ENCODE peak calls at places on chromosome 4, in nine cellular contexts. B, O, G, Y, C, E, Z, D and X are unnamed samples.

GRCh38 chr4:83043801-83044407 is 8.9 kb downstream of the COPS4 start:
- DNase-seq in C (no peak), E (no peak), Y (no peak), O (no peak), D (no peak), Z (no peak), B (no peak), G (no peak), X (no peak)

GRCh38 chr4:37666625-37667071 is 19.5 kb downstream of the RELL1 start:
- DNase-seq in Z (no peak), B (no peak), D (no peak), G (peak; percentile 55), C (peak; percentile 50), Y (no peak), O (peak; percentile 99), E (no peak), X (peak; percentile 58)

GRCh38 chr4:20126906-20127305 is 124.8 kb upstream of the SLIT2 start:
- DNase-seq in E (no peak), C (no peak), B (no peak), Z (no peak), D (no peak), O (peak; percentile 16), Y (no peak), G (no peak), X (no peak)

GRCh38 chr4:78336093-78336943 is 215.3 kb upstream of the ANXA3 start:
- DNase-seq in O (peak; percentile 32), Y (no peak), B (no peak), G (peak; percentile 12), E (no peak), C (no peak), Z (no peak), D (no peak), X (peak; percentile 25)

GRCh38 chr4:27861802-27862201 is 1001.2 kb downstream of the STIM2 start:
- DNase-seq in G (no peak), B (no peak), D (no peak), O (no peak), C (no peak), Z (no peak), Y (no peak), E (no peak), X (no peak)

GRCh38 chr4:159197885-159198269 is 95.0 kb downstream of the RAPGEF2 start:
- DNase-seq in Z (no peak), D (no peak), B (no peak), E (no peak), G (no peak), O (no peak), C (no peak), Y (no peak), X (no peak)

GRCh38 chr4:76744253-76744921 is 153.6 kb downstream of the SOWAHB start:
- DNase-seq in Z (no peak), G (peak; percentile 8), C (no peak), B (no peak), O (peak; percentile 45), Y (no peak), E (no peak), D (no peak), X (no peak)

GRCh38 chr4:65089666-65090065 is 580.6 kb downstream of the EPHA5 start:
- DNase-seq in D (no peak), O (no peak), C (no peak), Y (no peak), Z (no peak), E (no peak), B (no peak), G (no peak), X (no peak)

GRCh38 chr4:754221-755120 is 48.8 kb downstream of the PCGF3 start:
- DNase-seq in C (no peak), E (no peak), G (no peak), Z (no peak), O (no peak), Y (peak; percentile 28), D (no peak), B (no peak), X (peak; percentile 15)

GRCh38 chr4:153143527-153144348 is 60.5 kb upstream of the TRIM2 start:
- DNase-seq in Z (no peak), Y (no peak), E (no peak), B (no peak), D (no peak), O (no peak), C (no peak), G (peak; percentile 68), X (no peak)

GRCh38 chr4:46388860-46389259 is 1.1 kb downstream of the GABRA2 start:
- DNase-seq in G (no peak), Z (no peak), B (no peak), O (no peak), Y (no peak), D (no peak), C (no peak), E (peak; percentile 49), X (no peak)